ENCODE peak calls at places on chromosomes 3 and 15, in nine cellular contexts. Y is fibroblast of lung; M is thyroid gland; V is ovary; N is uterus; R is OCI-LY7; I is mammary epithelial cell; A is psoas muscle; H is CD8-positive, alpha-beta T cell. X is an unnamed sample.

GRCh38 chr15:83565553-83566159 is 88.3 kb upstream of the ADAMTSL3 start:
- DNase-seq in H (no peak), N (no peak), A (no peak), I (peak; percentile 31), Y (peak; percentile 16), M (no peak), R (peak; percentile 16), V (no peak), X (no peak)

GRCh38 chr3:111851511-111851954 is 7.5 kb upstream of the PHLDB2 start:
- DNase-seq in V (no peak), A (no peak), Y (peak; percentile 92), R (no peak), H (no peak), N (peak; percentile 63), M (no peak), I (peak; percentile 68), X (no peak)

GRCh38 chr15:80194914-80195313 is 42.1 kb downstream of the FAH start:
- DNase-seq in N (no peak), V (no peak), I (no peak), H (no peak), A (no peak), R (no peak), Y (no peak), M (no peak), X (no peak)

GRCh38 chr3:877001-877400 is 215.8 kb upstream of the CNTN6 start:
- DNase-seq in A (no peak), I (no peak), Y (peak; percentile 59), H (no peak), M (no peak), V (no peak), R (no peak), N (no peak), X (no peak)

GRCh38 chr15:77025066-77025435 is 30.1 kb downstream of the PSTPIP1 start:
- DNase-seq in H (no peak), R (no peak), I (no peak), A (no peak), N (peak; percentile 8), V (peak; percentile 22), M (no peak), Y (no peak), X (no peak)

GRCh38 chr3:126288314-126288713 is 68.9 kb downstream of the KLF15 start:
- DNase-seq in N (no peak), R (no peak), I (no peak), H (peak; percentile 42), A (peak; percentile 89), M (peak; percentile 52), V (no peak), Y (no peak), X (no peak)

GRCh38 chr3:67296039-67296892 is 298.2 kb downstream of the KBTBD8 start:
- DNase-seq in A (no peak), N (no peak), I (no peak), H (no peak), R (no peak), Y (no peak), V (no peak), M (no peak), X (no peak)

GRCh38 chr3:99903844-99904243 is 86.2 kb downstream of the CMSS1 start:
- DNase-seq in I (peak; percentile 37), V (no peak), Y (no peak), A (no peak), R (no peak), N (no peak), M (no peak), H (no peak), X (no peak)

GRCh38 chr15:35141743-35142356 is 56.8 kb upstream of the NANOGP8 start:
- DNase-seq in I (peak; percentile 73), R (no peak), A (no peak), V (no peak), Y (peak; percentile 93), N (peak; percentile 48), M (no peak), H (no peak), X (no peak)

GRCh38 chr3:4978966-4979400 is 254 bp upstream of the BHLHE40 start:
- DNase-seq in R (peak; percentile 42), Y (peak; percentile 99), N (peak; percentile 97), A (peak; percentile 97), I (peak; percentile 97), V (peak; percentile 95), H (peak; percentile 82), M (peak; percentile 97), X (peak; percentile 98)

GRCh38 chr15:25486051-25486450 is 47.2 kb upstream of the UBE3A start:
- DNase-seq in V (no peak), H (no peak), M (no peak), A (no peak), Y (no peak), I (no peak), R (no peak), N (no peak), X (no peak)

GRCh38 chr3:55795736-55796135 is 308.6 kb upstream of the WNT5A start:
- DNase-seq in H (no peak), R (no peak), M (no peak), I (no peak), N (no peak), Y (peak; percentile 17), A (no peak), V (no peak), X (no peak)

GRCh38 chr3:125262155-125262554 is 49.6 kb upstream of the SLC12A8 start:
- DNase-seq in H (no peak), N (no peak), I (no peak), V (no peak), R (no peak), M (no peak), Y (no peak), A (no peak), X (no peak)

GRCh38 chr3:19717736-19718135 is 216.3 kb downstream of the EFHB start:
- DNase-seq in I (no peak), N (no peak), V (no peak), A (no peak), Y (no peak), R (no peak), M (no peak), H (no peak), X (no peak)

GRCh38 chr15:71250936-71251468 is 135.7 kb downstream of the THSD4 start:
- DNase-seq in N (no peak), I (no peak), V (no peak), H (no peak), Y (no peak), R (no peak), A (no peak), M (no peak), X (no peak)

GRCh38 chr3:126959921-126960603 is 22.9 kb upstream of the PLXNA1 start:
- DNase-seq in R (no peak), I (peak; percentile 64), H (no peak), A (peak; percentile 46), M (no peak), Y (peak; percentile 69), N (no peak), V (no peak), X (no peak)

GRCh38 chr3:46878796-46879436 is 1.4 kb downstream of the PTH1R start:
- DNase-seq in I (no peak), V (no peak), M (no peak), R (no peak), A (no peak), H (no peak), Y (no peak), N (no peak), X (no peak)

GRCh38 chr3:117314441-117314840 is 604.9 kb downstream of the TUSC7 start:
- DNase-seq in M (no peak), N (no peak), Y (no peak), A (no peak), I (no peak), H (no peak), V (no peak), R (no peak), X (no peak)

DNA sequence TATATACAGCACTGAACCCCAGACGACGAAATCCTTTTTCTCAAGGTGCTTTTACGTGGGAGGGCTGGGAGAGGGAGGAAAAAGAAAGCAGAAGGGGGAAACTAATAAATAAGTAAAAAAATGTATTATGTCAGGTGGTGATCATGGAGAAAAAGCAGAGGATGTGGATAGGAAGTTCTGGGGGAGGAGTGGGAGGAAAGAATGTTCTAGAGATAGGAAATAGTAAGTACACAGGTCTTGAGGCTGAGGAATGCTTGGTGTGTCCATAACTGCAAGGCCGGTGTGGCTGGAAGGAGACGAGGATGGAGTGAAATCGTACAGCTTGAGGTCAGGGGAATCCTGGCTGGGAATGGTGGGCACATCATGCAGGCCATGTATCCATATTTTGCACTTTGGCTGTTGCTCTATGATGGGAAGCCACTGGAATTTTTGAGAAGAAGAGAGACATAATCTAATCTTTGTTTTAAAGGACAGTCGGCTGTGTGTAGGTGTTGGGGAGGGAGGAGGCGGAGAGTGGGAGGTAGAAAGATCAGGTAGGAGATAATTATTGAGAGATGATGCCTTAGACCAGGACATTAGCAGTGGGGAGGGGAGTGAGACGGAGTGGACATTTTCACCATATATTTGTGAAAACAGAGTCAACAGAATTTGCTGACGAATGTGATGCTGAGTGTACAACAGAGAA is 1.8 kb upstream of the UBE2E2 start:
- DNase-seq in V (no peak), A (no peak), R (no peak), N (no peak), M (no peak), Y (no peak), H (no peak), I (no peak), X (no peak)
- TF ChIP-seq CTCF in V (no peak), A (no peak), R (no peak), N (no peak), M (no peak), Y (no peak), H (no peak), I (no peak), X (no peak)

GRCh38 chr3:50338989-50339388 is 1.6 kb downstream of the RASSF1 start:
- DNase-seq in M (no peak), N (no peak), I (no peak), V (no peak), A (no peak), Y (no peak), H (no peak), R (peak; percentile 44), X (no peak)
- H3K4me1 ChIP-seq in M (peaks cover 33% of the 10 kb centered on the region), N (peaks cover 6% of the 10 kb centered on the region), I (peaks cover 34% of the 10 kb centered on the region), V (peaks cover 14% of the 10 kb centered on the region), A (peaks cover 43% of the 10 kb centered on the region), Y (peaks cover 17% of the 10 kb centered on the region), H (peaks cover 70% of the 10 kb centered on the region), R (peaks cover 54% of the 10 kb centered on the region), X (peaks cover 69% of the 10 kb centered on the region)

GRCh38 chr15:98647774-98648653 is at the start of gene IGF1R:
- DNase-seq in V (peak; percentile 95), M (peak; percentile 85), Y (peak; percentile 89), N (peak; percentile 85), A (peak; percentile 93), I (peak; percentile 89), R (peak; percentile 94), H (peak; percentile 91), X (peak; percentile 91)
- TF ChIP-seq CTCF in V (peak; percentile 43), M (no peak), Y (no peak), N (no peak), A (no peak), I (no peak), R (peak; percentile 6), H (no peak), X (no peak)

DNA sequence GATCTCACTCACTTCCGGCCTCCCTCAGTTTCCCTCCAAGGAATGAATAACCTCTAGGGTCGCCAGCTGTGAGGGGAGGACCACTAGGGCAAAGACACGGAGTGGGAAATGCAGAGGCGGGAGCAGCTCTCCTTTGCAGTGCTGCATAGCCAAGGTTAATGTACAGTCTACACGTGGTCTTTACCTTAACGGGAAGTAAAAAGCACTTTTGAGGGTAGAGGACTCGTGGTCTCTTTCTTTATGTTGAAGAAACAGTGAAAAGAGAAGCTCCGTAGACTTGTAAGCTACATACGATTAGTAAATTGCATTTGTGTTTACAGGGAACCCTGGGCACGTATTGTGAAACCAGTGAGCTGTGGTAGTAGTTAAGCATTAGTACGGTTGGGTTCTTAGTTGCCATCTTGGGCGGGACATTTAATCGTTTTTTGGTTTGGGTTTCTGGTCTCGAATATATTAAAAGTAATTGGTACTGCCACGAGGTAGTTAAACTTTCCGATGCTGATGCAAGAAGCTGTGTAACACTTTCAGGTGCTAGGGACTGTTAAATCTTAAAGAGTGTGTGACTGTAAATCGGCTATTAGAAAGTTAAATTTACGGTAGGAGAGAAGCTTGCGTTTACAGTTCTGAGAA is 828 bp downstream of the U2SURP start:
- DNase-seq in V (no peak), M (no peak), A (no peak), H (no peak), Y (peak; percentile 20), I (peak; percentile 41), N (no peak), R (peak; percentile 60), X (no peak)
- H3K4me1 ChIP-seq in V (peaks cover 10% of the 10 kb centered on the region), M (peaks cover 17% of the 10 kb centered on the region), A (peaks cover 54% of the 10 kb centered on the region), H (peaks cover 41% of the 10 kb centered on the region), Y (peaks cover 4% of the 10 kb centered on the region), I (peaks cover 17% of the 10 kb centered on the region), N (peaks cover 5% of the 10 kb centered on the region), R (peaks cover 32% of the 10 kb centered on the region), X (peaks cover 45% of the 10 kb centered on the region)